ENCODE peak calls at places on chromosomes 16 and 17, in nine cellular contexts. Q, T, U, D, F, P, I, Y and C are unnamed samples.
A peak's percentile ranks its signal among the peaks of the same experiment; 100 is the strongest.

GRCh38 chr16:47574091-47575054 is 113.2 kb downstream of the PHKB start:
- DNase-seq in Q (no peak), T (no peak), U (no peak), D (no peak), F (peak; percentile 93), P (no peak), I (no peak), Y (no peak), C (no peak)

GRCh38 chr16:85606920-85607319 is 6.2 kb upstream of the GSE1 start:
- DNase-seq in Q (no peak), T (no peak), U (no peak), D (no peak), F (no peak), P (no peak), I (no peak), Y (no peak), C (no peak)

GRCh38 chr17:79800325-79801155 is 3.7 kb upstream of the CBX8 start:
- DNase-seq in Q (peak; percentile 74), T (no peak), U (no peak), D (no peak), F (peak; percentile 46), P (no peak), I (no peak), Y (no peak), C (no peak)

GRCh38 chr17:33012522-33013033 is 20.9 kb downstream of the SPACA3 start:
- DNase-seq in Q (no peak), T (no peak), U (peak; percentile 55), D (no peak), F (peak; percentile 83), P (no peak), I (peak; percentile 68), Y (no peak), C (no peak)

GRCh38 chr16:5062790-5063765 is 2.7 kb downstream of the C16orf89 start:
- DNase-seq in Q (no peak), T (no peak), U (no peak), D (no peak), F (no peak), P (no peak), I (peak; percentile 19), Y (no peak), C (no peak)

GRCh38 chr17:17724307-17724921 is 43.2 kb downstream of the RAI1 start:
- DNase-seq in Q (no peak), T (peak; percentile 75), U (no peak), D (peak; percentile 60), F (no peak), P (peak; percentile 59), I (no peak), Y (no peak), C (no peak)

GRCh38 chr17:40433551-40434384 is 9.5 kb upstream of the IGFBP4 start:
- DNase-seq in Q (no peak), T (no peak), U (peak; percentile 55), D (no peak), F (no peak), P (no peak), I (peak; percentile 23), Y (peak; percentile 51), C (peak; percentile 22)

GRCh38 chr16:83675136-83675535 is 132.6 kb upstream of the HSBP1 start:
- DNase-seq in Q (no peak), T (no peak), U (no peak), D (no peak), F (no peak), P (no peak), I (no peak), Y (no peak), C (no peak)

GRCh38 chr16:79632289-79632688 is 31.8 kb upstream of the MAF start:
- DNase-seq in Q (no peak), T (no peak), U (no peak), D (no peak), F (peak; percentile 60), P (no peak), I (no peak), Y (no peak), C (no peak)

GRCh38 chr16:86068722-86069121 is 169.8 kb downstream of the IRF8 start:
- DNase-seq in Q (no peak), T (no peak), U (no peak), D (no peak), F (no peak), P (no peak), I (no peak), Y (no peak), C (no peak)

GRCh38 chr17:61391595-61392291 is 7.9 kb upstream of the TBX2 start:
- DNase-seq in Q (no peak), T (no peak), U (no peak), D (no peak), F (no peak), P (no peak), I (no peak), Y (no peak), C (no peak)

GRCh38 chr17:61390479-61390791 is 9.2 kb upstream of the TBX2 start:
- DNase-seq in Q (no peak), T (no peak), U (no peak), D (no peak), F (no peak), P (no peak), I (no peak), Y (no peak), C (no peak)

GRCh38 chr17:61387511-61388305 is 11.9 kb upstream of the TBX2 start:
- DNase-seq in Q (no peak), T (no peak), U (no peak), D (peak; percentile 42), F (no peak), P (no peak), I (no peak), Y (no peak), C (no peak)

GRCh38 chr17:61388561-61389356 is 10.9 kb upstream of the TBX2 start:
- DNase-seq in Q (no peak), T (no peak), U (no peak), D (no peak), F (no peak), P (no peak), I (no peak), Y (no peak), C (no peak)

GRCh38 chr17:61389670-61390478 is 9.8 kb upstream of the TBX2 start:
- DNase-seq in Q (no peak), T (no peak), U (no peak), D (peak; percentile 58), F (no peak), P (peak; percentile 68), I (no peak), Y (no peak), C (peak; percentile 31)
- H3K27ac ChIP-seq in Q (no peak overlapping the region), T (peak overlapping the region; percentile 49), U (no peak overlapping the region), D (no peak overlapping the region), F (no peak overlapping the region), P (peak overlapping the region; percentile 69), I (peak overlapping the region; percentile 6), Y (no peak overlapping the region), C (no peak overlapping the region)

GRCh38 chr16:63157818-63158217 is 1121.6 kb upstream of the CDH8 start:
- DNase-seq in Q (no peak), T (no peak), U (no peak), D (no peak), F (no peak), P (no peak), I (no peak), Y (no peak), C (no peak)
- H3K27ac ChIP-seq in Q (no peak overlapping the region), T (no peak overlapping the region), U (no peak overlapping the region), D (no peak overlapping the region), F (no peak overlapping the region), P (no peak overlapping the region), I (no peak overlapping the region), Y (no peak overlapping the region), C (no peak overlapping the region)

GRCh38 chr16:28186752-28187151 is 25.0 kb downstream of the XPO6 start:
- DNase-seq in Q (no peak), T (no peak), U (no peak), D (no peak), F (no peak), P (no peak), I (no peak), Y (no peak), C (no peak)
- H3K27ac ChIP-seq in Q (no peak overlapping the region), T (no peak overlapping the region), U (no peak overlapping the region), D (no peak overlapping the region), F (no peak overlapping the region), P (peak overlapping the region; percentile 85), I (no peak overlapping the region), Y (no peak overlapping the region), C (no peak overlapping the region)

GRCh38 chr16:27246439-27246838 is 22.1 kb downstream of the NSMCE1 start:
- DNase-seq in Q (no peak), T (no peak), U (no peak), D (no peak), F (no peak), P (no peak), I (peak; percentile 28), Y (no peak), C (no peak)

GRCh38 chr16:27244363-27244755 is 24.2 kb downstream of the NSMCE1 start:
- DNase-seq in Q (no peak), T (no peak), U (peak; percentile 57), D (no peak), F (no peak), P (no peak), I (peak; percentile 28), Y (no peak), C (no peak)

GRCh38 chr16:27248036-27248435 is 20.5 kb downstream of the NSMCE1 start:
- DNase-seq in Q (no peak), T (no peak), U (no peak), D (no peak), F (no peak), P (no peak), I (no peak), Y (no peak), C (no peak)

GRCh38 chr16:27243725-27244362 is 24.7 kb downstream of the NSMCE1 start:
- DNase-seq in Q (no peak), T (no peak), U (peak; percentile 42), D (no peak), F (no peak), P (no peak), I (peak; percentile 31), Y (no peak), C (no peak)

GRCh38 chr16:27245276-27246231 is 23.0 kb downstream of the NSMCE1 start:
- DNase-seq in Q (no peak), T (peak; percentile 42), U (no peak), D (peak; percentile 82), F (no peak), P (no peak), I (peak; percentile 72), Y (no peak), C (no peak)
- H3K27ac ChIP-seq in Q (peak overlapping the region; percentile 68), T (peak overlapping the region; percentile 5), U (peak overlapping the region; percentile 90), D (peak overlapping the region; percentile 72), F (no peak overlapping the region), P (peak overlapping the region; percentile 84), I (peak overlapping the region; percentile 81), Y (peak overlapping the region; percentile 62), C (no peak overlapping the region)